ENCODE peak calls at places on chromosomes 7 and 10, in seven cellular contexts. S is cardiac fibroblast, P is A549, K is tibial nerve, C is NB4, V is brain microvascular endothelial cell, F is mammary epithelial cell. Q is an unnamed sample.

GRCh38 chr7:1777122-1777521 is 107.0 kb downstream of the ELFN1 start:
- DNase-seq in C (no peak), V (no peak), P (no peak), S (no peak), K (no peak), F (no peak), Q (no peak)

GRCh38 chr7:91557789-91558396 is 293.7 kb downstream of the FZD1 start:
- DNase-seq in S (peak), C (no peak), K (no peak), F (peak), V (peak), P (peak), Q (peak)

GRCh38 chr7:99623702-99624447 is 7.1 kb downstream of the ZSCAN25 start:
- DNase-seq in S (no peak), C (peak), P (no peak), V (no peak), K (no peak), F (no peak), Q (no peak)

GRCh38 chr10:52353960-52354394 is 39.9 kb downstream of the DKK1 start:
- DNase-seq in V (no peak), S (peak), P (no peak), F (peak), K (no peak), C (no peak), Q (peak)

GRCh38 chr10:53597835-53598251 is 825.3 kb upstream of the MBL2 start:
- DNase-seq in V (no peak), P (no peak), F (no peak), K (no peak), C (no peak), S (no peak), Q (no peak)

GRCh38 chr10:113746188-113746950 is 5.1 kb upstream of the PLEKHS1 start:
- DNase-seq in S (peak), V (peak), P (peak), C (no peak), K (no peak), F (no peak), Q (peak)

GRCh38 chr7:156897673-156898072 is 4.7 kb upstream of the LMBR1 start:
- DNase-seq in F (peak), C (no peak), S (peak), P (no peak), K (no peak), V (no peak), Q (no peak)

GRCh38 chr10:44878704-44879530 is 32.2 kb upstream of the TMEM72 start:
- DNase-seq in S (peak), K (peak), C (peak), F (peak), P (peak), V (peak), Q (peak)

GRCh38 chr7:102390697-102391484 is 5.3 kb upstream of the PRKRIP1 start:
- DNase-seq in V (peak), S (peak), C (peak), P (peak), K (peak), F (peak), Q (peak)

GRCh38 chr7:4739528-4739992 is 35.9 kb upstream of the AP5Z1 start:
- DNase-seq in P (peak), F (no peak), C (peak), K (no peak), S (peak), V (peak), Q (peak)

GRCh38 chr7:139942686-139943085 is 113.6 kb downstream of the TBXAS1 start:
- DNase-seq in C (no peak), F (no peak), S (peak), V (no peak), K (no peak), P (no peak), Q (no peak)

GRCh38 chr7:151083071-151083823 is at the start of gene TMUB1:
- DNase-seq in K (no peak), F (peak), C (peak), P (peak), V (no peak), S (peak), Q (peak)

GRCh38 chr10:96772239-96772638 is 51.9 kb upstream of the PIK3AP1 start:
- DNase-seq in S (no peak), V (no peak), C (no peak), K (no peak), P (no peak), F (peak), Q (no peak)

GRCh38 chr10:129959544-129960492 is 4.3 kb downstream of the EBF3 start:
- DNase-seq in F (no peak), C (no peak), S (peak), K (no peak), V (no peak), P (no peak), Q (no peak)

GRCh38 chr10:132020456-132020855 is 38.7 kb upstream of the BNIP3 start:
- DNase-seq in S (no peak), V (no peak), F (no peak), C (no peak), K (no peak), P (no peak), Q (no peak)

GRCh38 chr10:85542149-85542548 is 824.4 kb downstream of the GRID1 start:
- DNase-seq in F (no peak), V (no peak), C (no peak), K (no peak), S (no peak), P (no peak), Q (no peak)

GRCh38 chr10:68900427-68901105 is 549 bp upstream of the DDX50 start:
- DNase-seq in C (no peak), P (peak), F (no peak), K (peak), S (peak), V (peak), Q (peak)

GRCh38 chr10:23055424-23056191 is 39.8 kb upstream of the MSRB2 start:
- DNase-seq in C (no peak), F (no peak), K (no peak), P (no peak), V (no peak), S (no peak), Q (no peak)

GRCh38 chr7:50610521-50611277 is 45.5 kb upstream of the DDC start:
- DNase-seq in F (peak), S (peak), P (no peak), K (no peak), C (peak), V (peak), Q (no peak)

GRCh38 chr10:114879541-114880158 is 58.1 kb downstream of the FHIP2A start:
- DNase-seq in F (no peak), V (no peak), S (peak), C (peak), P (peak), K (no peak), Q (no peak)

GRCh38 chr10:63466168-63466935 is 575 bp upstream of the JMJD1C start:
- DNase-seq in K (peak), C (peak), F (no peak), P (peak), V (peak), S (peak), Q (peak)

DNA sequence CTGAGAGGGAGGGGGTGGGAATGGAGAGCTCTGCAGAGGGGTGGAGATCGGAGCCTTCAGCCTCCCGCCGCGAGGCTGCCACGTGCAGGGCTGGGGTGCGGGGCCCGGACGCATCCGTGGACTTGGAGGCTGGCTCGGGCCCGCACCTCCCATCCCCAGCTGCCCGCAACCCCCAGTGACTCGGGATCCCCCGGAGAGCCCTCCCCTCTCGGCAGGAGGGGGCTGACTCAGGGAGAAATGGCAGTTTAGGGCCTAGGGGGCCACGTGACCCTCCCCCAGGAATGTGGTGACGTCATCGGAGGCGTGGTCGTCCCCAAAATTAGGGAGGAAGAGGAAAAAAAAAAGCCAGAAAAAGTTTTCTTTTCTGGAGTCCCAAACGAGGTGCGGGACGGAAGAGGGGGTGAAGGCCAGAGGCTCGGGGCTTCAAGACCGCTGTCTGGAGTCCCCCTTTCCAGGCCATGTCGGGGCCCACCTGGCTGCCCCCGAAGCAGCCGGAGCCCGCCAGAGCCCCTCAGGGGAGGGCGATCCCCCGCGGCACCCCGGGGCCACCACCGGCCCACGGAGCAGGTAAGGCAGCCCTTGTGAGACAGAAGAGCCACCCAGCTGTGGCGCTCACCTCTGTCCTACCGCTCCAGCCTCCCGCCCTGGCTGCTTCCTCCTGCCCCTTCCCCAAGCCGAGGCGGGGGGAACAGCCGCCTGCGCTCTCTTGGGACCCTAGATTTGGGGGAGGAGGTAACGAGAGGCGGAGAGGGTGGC is at the start of gene TRIP6:
- DNase-seq in P (peak), K (peak), S (peak), C (peak), F (peak), V (peak), Q (peak)
- H3K4me3 ChIP-seq in P (peak), K (peak), S (peak), C (peak), F (peak), V (peak), Q (peak)

GRCh38 chr7:7349156-7349555 is 166.8 kb downstream of the C1GALT1 start:
- DNase-seq in F (no peak), P (no peak), S (no peak), V (no peak), C (no peak), K (no peak), Q (no peak)

GRCh38 chr7:7351832-7352231 is 169.5 kb downstream of the C1GALT1 start:
- DNase-seq in S (no peak), P (no peak), K (no peak), V (no peak), F (no peak), C (no peak), Q (no peak)

GRCh38 chr7:7354674-7355073 is 172.3 kb downstream of the C1GALT1 start:
- DNase-seq in F (peak), C (no peak), P (no peak), K (no peak), V (no peak), S (no peak), Q (no peak)

GRCh38 chr7:7351156-7351555 is 168.8 kb downstream of the C1GALT1 start:
- DNase-seq in K (no peak), S (no peak), P (no peak), C (no peak), F (no peak), V (no peak), Q (no peak)

GRCh38 chr7:7352845-7353244 is 170.5 kb downstream of the C1GALT1 start:
- DNase-seq in K (no peak), F (peak), V (no peak), C (no peak), P (no peak), S (peak), Q (no peak)
- TF ChIP-seq CTCF in K (no peak), F (peak), V (no peak), C (no peak), P (no peak), S (no peak), Q (no peak)

DNA sequence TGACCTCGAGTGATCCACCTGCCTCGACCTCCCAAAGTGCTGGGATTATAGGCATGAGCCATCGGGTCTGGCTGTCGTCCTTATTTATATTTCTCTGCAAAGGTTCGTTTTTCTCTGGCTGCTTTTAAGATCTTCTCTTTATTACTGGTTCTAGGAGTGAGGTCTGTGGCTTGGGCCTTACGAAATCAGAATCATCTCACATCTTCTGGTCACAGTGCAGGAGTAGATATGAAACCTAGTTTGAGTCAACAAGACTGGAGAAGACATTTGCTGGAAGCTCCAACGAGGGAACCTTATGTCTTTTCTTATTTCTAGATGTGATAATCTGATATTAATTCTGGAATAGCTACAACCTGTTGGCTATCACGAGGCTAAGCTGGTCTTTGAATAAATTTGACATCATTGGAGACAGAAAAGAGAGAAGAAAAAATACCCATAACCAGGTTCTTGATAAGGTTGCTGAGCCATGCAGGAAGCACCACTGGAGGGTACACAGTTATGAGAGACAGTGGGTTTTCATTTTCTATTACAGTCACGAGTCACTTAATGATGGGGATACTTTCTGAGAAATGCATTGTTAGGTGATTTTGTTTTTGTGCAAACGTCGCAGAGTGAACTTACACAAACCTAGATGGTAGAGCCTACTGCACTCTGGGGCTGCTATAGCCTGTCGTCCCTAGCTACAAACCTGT is 25.6 kb upstream of the IL15RA start:
- DNase-seq in F (no peak), P (no peak), S (no peak), C (peak), K (no peak), V (no peak), Q (no peak)
- H3K4me3 ChIP-seq in F (no peak), P (no peak), S (no peak), C (no peak), K (no peak), V (no peak), Q (no peak)

GRCh38 chr10:70500339-70500738 is 21.8 kb downstream of the PALD1 start:
- DNase-seq in F (no peak), V (no peak), P (no peak), K (no peak), S (no peak), C (no peak), Q (no peak)
- TF ChIP-seq CTCF in F (no peak), V (no peak), P (no peak), K (no peak), S (no peak), C (no peak), Q (no peak)